ENCODE peak calls at places on chromosomes 2 and 18, in four cellular contexts. R is fibroblast of lung, T is trophoblast cell, O is PC-9. A is an unnamed sample. For H3K79me2, the result is how much of the 10 kb centered on the place peaks cover.

GRCh38 chr18:13589316-13589715 is 137.0 kb downstream of the FAM210A start:
- DNase-seq in R (no peak), T (no peak), O (no peak), A (no peak)

GRCh38 chr18:6960656-6961055 is 156.9 kb downstream of the LAMA1 start:
- DNase-seq in R (peak), T (peak), O (no peak), A (no peak)

GRCh38 chr2:240296611-240297552 is 138.6 kb upstream of the GPC1 start:
- DNase-seq in R (no peak), T (no peak), O (no peak), A (peak)

GRCh38 chr2:160482673-160483072 is 10.9 kb downstream of the RBMS1 start:
- DNase-seq in R (no peak), T (no peak), O (no peak), A (no peak)

GRCh38 chr18:39647627-39648502 is 2082.3 kb upstream of the CELF4 start:
- DNase-seq in R (peak), T (no peak), O (peak), A (no peak)

GRCh38 chr18:50340078-50340477 is 34.8 kb upstream of the SKA1 start:
- DNase-seq in R (no peak), T (no peak), O (no peak), A (peak)

GRCh38 chr18:30623401-30624065 is 419.0 kb downstream of the DSC3 start:
- DNase-seq in R (no peak), T (peak), O (no peak), A (no peak)

GRCh38 chr2:47601518-47602015 is 181.4 kb upstream of the MSH6 start:
- DNase-seq in R (no peak), T (no peak), O (no peak), A (no peak)

GRCh38 chr2:86193901-86194567 is 1.2 kb downstream of the IMMT start:
- DNase-seq in R (no peak), T (peak), O (no peak), A (no peak)

GRCh38 chr2:234960091-234961088 is 8.6 kb downstream of the SH3BP4 start:
- DNase-seq in R (peak), T (peak), O (peak), A (no peak)

GRCh38 chr18:55100817-55101457 is 141.7 kb upstream of the CCDC68 start:
- DNase-seq in R (peak), T (peak), O (peak), A (no peak)

GRCh38 chr2:234673961-234674759 is 177.3 kb upstream of the ARL4C start:
- DNase-seq in R (peak), T (no peak), O (no peak), A (no peak)

GRCh38 chr18:73511751-73512525 is 635.7 kb downstream of the FBXO15 start:
- DNase-seq in R (peak), T (no peak), O (no peak), A (no peak)

GRCh38 chr18:22564036-22564435 is 146.3 kb upstream of the CTAGE1 start:
- DNase-seq in R (no peak), T (no peak), O (no peak), A (no peak)

GRCh38 chr2:131052741-131053263 is 40.5 kb downstream of the FAM168B start:
- DNase-seq in R (no peak), T (no peak), O (no peak), A (no peak)

GRCh38 chr2:119683717-119684443 is 4.9 kb downstream of the TMEM177 start:
- DNase-seq in R (peak), T (no peak), O (no peak), A (no peak)

GRCh38 chr2:105323117-105323516 is 6.4 kb downstream of the TGFBRAP1 start:
- DNase-seq in R (no peak), T (no peak), O (no peak), A (no peak)

GRCh38 chr18:25176516-25177042 is 175.4 kb downstream of the ZNF521 start:
- DNase-seq in R (no peak), T (no peak), O (no peak), A (peak)

GRCh38 chr2:217225596-217225995 is 365.7 kb upstream of the TNP1 start:
- DNase-seq in R (no peak), T (no peak), O (no peak), A (no peak)

GRCh38 chr2:207394812-207395534 is 134.8 kb upstream of the CREB1 start:
- DNase-seq in R (peak), T (peak), O (peak), A (no peak)

GRCh38 chr2:86454238-86454637 is 13.1 kb downstream of the KDM3A start:
- DNase-seq in R (no peak), T (no peak), O (no peak), A (no peak)

GRCh38 chr2:74275228-74275627 is 68.0 kb downstream of the SLC4A5 start:
- DNase-seq in R (no peak), T (no peak), O (no peak), A (no peak)

GRCh38 chr2:72937356-72937669 is 20.0 kb downstream of the EMX1 start:
- DNase-seq in R (no peak), T (no peak), O (no peak), A (no peak)

GRCh38 chr2:112542123-112542973 is at the start of gene POLR1B:
- DNase-seq in R (peak), T (peak), O (peak), A (peak)

GRCh38 chr2:45331034-45331786 is 279.9 kb downstream of the SRBD1 start:
- DNase-seq in R (peak), T (no peak), O (peak), A (no peak)

GRCh38 chr2:209473930-209474419 is 50.1 kb downstream of the MAP2 start:
- DNase-seq in R (peak), T (peak), O (peak), A (no peak)

GRCh38 chr2:43513796-43514195 is 82.0 kb downstream of the THADA start:
- DNase-seq in R (no peak), T (no peak), O (no peak), A (no peak)

GRCh38 chr2:240364582-240364960 is 70.9 kb upstream of the GPC1 start:
- DNase-seq in R (no peak), T (no peak), O (no peak), A (no peak)

GRCh38 chr2:202009019-202009481 is 24.6 kb upstream of the FZD7 start:
- DNase-seq in R (no peak), T (no peak), O (no peak), A (no peak)

GRCh38 chr2:199463000-199463692 is 5.4 kb upstream of the SATB2 start:
- DNase-seq in R (peak), T (peak), O (no peak), A (peak)

GRCh38 chr2:120105360-120105759 is 92.5 kb downstream of the EPB41L5 start:
- DNase-seq in R (no peak), T (no peak), O (no peak), A (no peak)

GRCh38 chr18:6561029-6561861 is 146.5 kb upstream of the L3MBTL4 start:
- DNase-seq in R (peak), T (peak), O (no peak), A (no peak)

GRCh38 chr2:1728821-1729220 is 15.5 kb downstream of the PXDN start:
- DNase-seq in R (peak), T (peak), O (peak), A (peak)

GRCh38 chr2:50444286-50444685 is 587.6 kb downstream of the NRXN1 start:
- DNase-seq in R (no peak), T (no peak), O (no peak), A (no peak)

GRCh38 chr18:32460046-32460785 is 10.5 kb downstream of the GAREM1 start:
- DNase-seq in R (no peak), T (no peak), O (no peak), A (no peak)
- H3K79me2 ChIP-seq in R (under half), T (under half), O (under half), A (under half)

GRCh38 chr2:152389483-152389882 is 54.5 kb downstream of the FMNL2 start:
- DNase-seq in R (no peak), T (no peak), O (no peak), A (no peak)
- H3K79me2 ChIP-seq in R (under half), T (under half), O (half or more), A (under half)

DNA sequence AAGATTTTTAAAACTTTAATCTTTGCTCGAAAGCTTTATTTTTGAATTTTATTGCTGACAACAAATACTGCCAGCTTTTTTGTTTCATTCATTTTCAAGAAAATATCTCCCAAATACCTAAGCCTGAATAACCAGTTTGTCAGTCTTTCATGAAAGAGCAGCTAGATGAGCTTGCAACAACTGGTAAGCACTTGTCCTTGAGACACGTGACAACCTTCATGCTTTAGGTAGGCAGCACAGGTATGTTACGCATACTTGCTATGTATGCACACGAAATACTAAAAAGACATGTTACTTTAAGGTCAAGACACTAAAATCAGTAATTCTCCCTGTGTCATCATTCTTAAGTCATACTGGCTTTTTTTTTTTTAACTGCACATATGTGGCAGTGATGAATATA is 12.3 kb downstream of the CEBPZ start:
- DNase-seq in R (no peak), T (peak), O (no peak), A (no peak)
- H3K79me2 ChIP-seq in R (under half), T (under half), O (under half), A (under half)

GRCh38 chr18:44812426-44812825 is 131.7 kb downstream of the SETBP1 start:
- DNase-seq in R (no peak), T (no peak), O (no peak), A (no peak)
- H3K79me2 ChIP-seq in R (under half), T (under half), O (under half), A (under half)

A was measured in H9.